ENCODE peak calls at places on chromosome 3, in ten cellular contexts. One of them, this sample, is unnamed.
A peak's percentile ranks its signal among the peaks of the same experiment; 100 is the strongest.

GRCh38 chr3:148614463-148614862 is 83.2 kb upstream of the AGTR1 start:
- DNase-seq in CD8-positive, alpha-beta T cell: no peak
- DNase-seq in fibroblast of lung: no peak
- DNase-seq in Karpas-422: no peak
- DNase-seq in A549: no peak
- DNase-seq in effector memory CD4-positive, alpha-beta T cell: no peak
- DNase-seq in PC-3: no peak
- DNase-seq in cardiac muscle cell: no peak
- DNase-seq in ovary: no peak
- DNase-seq in neuronal stem cell: no peak
- DNase-seq in this sample: no peak

GRCh38 chr3:123148772-123149171 is 53.0 kb upstream of the SEC22A start:
- DNase-seq in effector memory CD4-positive, alpha-beta T cell: no peak
- DNase-seq in neuronal stem cell: no peak
- DNase-seq in fibroblast of lung: no peak
- DNase-seq in PC-3: peak; percentile 14
- DNase-seq in Karpas-422: no peak
- DNase-seq in ovary: no peak
- DNase-seq in cardiac muscle cell: no peak
- DNase-seq in A549: no peak
- DNase-seq in CD8-positive, alpha-beta T cell: no peak
- DNase-seq in this sample: no peak

GRCh38 chr3:49966233-49966942 is 26.4 kb downstream of the RBM6 start:
- DNase-seq in fibroblast of lung: no peak
- DNase-seq in A549: no peak
- DNase-seq in cardiac muscle cell: no peak
- DNase-seq in Karpas-422: no peak
- DNase-seq in neuronal stem cell: no peak
- DNase-seq in CD8-positive, alpha-beta T cell: no peak
- DNase-seq in effector memory CD4-positive, alpha-beta T cell: no peak
- DNase-seq in ovary: no peak
- DNase-seq in PC-3: peak; percentile 14
- DNase-seq in this sample: no peak

GRCh38 chr3:120683671-120684301 is 1.7 kb upstream of the HGD start:
- DNase-seq in fibroblast of lung: no peak
- DNase-seq in CD8-positive, alpha-beta T cell: no peak
- DNase-seq in PC-3: peak; percentile 24
- DNase-seq in cardiac muscle cell: no peak
- DNase-seq in neuronal stem cell: no peak
- DNase-seq in Karpas-422: no peak
- DNase-seq in ovary: no peak
- DNase-seq in effector memory CD4-positive, alpha-beta T cell: no peak
- DNase-seq in A549: no peak
- DNase-seq in this sample: no peak

GRCh38 chr3:178419078-178419477 is 117.2 kb upstream of the KCNMB2 start:
- DNase-seq in neuronal stem cell: no peak
- DNase-seq in effector memory CD4-positive, alpha-beta T cell: no peak
- DNase-seq in fibroblast of lung: no peak
- DNase-seq in A549: no peak
- DNase-seq in cardiac muscle cell: no peak
- DNase-seq in Karpas-422: no peak
- DNase-seq in PC-3: peak; percentile 62
- DNase-seq in ovary: no peak
- DNase-seq in CD8-positive, alpha-beta T cell: no peak
- DNase-seq in this sample: no peak

GRCh38 chr3:107431048-107431297 is 53.7 kb downstream of the CCDC54 start:
- DNase-seq in effector memory CD4-positive, alpha-beta T cell: no peak
- DNase-seq in A549: no peak
- DNase-seq in fibroblast of lung: peak; percentile 17
- DNase-seq in PC-3: no peak
- DNase-seq in CD8-positive, alpha-beta T cell: peak; percentile 2
- DNase-seq in Karpas-422: no peak
- DNase-seq in ovary: peak; percentile 58
- DNase-seq in neuronal stem cell: no peak
- DNase-seq in cardiac muscle cell: no peak
- DNase-seq in this sample: no peak

GRCh38 chr3:184066211-184066610 is 13.4 kb downstream of the HTR3C start:
- DNase-seq in ovary: no peak
- DNase-seq in effector memory CD4-positive, alpha-beta T cell: no peak
- DNase-seq in Karpas-422: no peak
- DNase-seq in fibroblast of lung: no peak
- DNase-seq in neuronal stem cell: no peak
- DNase-seq in CD8-positive, alpha-beta T cell: no peak
- DNase-seq in A549: no peak
- DNase-seq in cardiac muscle cell: no peak
- DNase-seq in PC-3: peak; percentile 29
- DNase-seq in this sample: no peak

GRCh38 chr3:178310833-178311380 is 225.3 kb upstream of the KCNMB2 start:
- DNase-seq in CD8-positive, alpha-beta T cell: no peak
- DNase-seq in PC-3: no peak
- DNase-seq in cardiac muscle cell: no peak
- DNase-seq in effector memory CD4-positive, alpha-beta T cell: no peak
- DNase-seq in A549: no peak
- DNase-seq in fibroblast of lung: no peak
- DNase-seq in neuronal stem cell: peak; percentile 2
- DNase-seq in ovary: no peak
- DNase-seq in Karpas-422: no peak
- DNase-seq in this sample: no peak

GRCh38 chr3:194043516-194043915 is 92.4 kb upstream of the HES1 start:
- DNase-seq in Karpas-422: no peak
- DNase-seq in neuronal stem cell: no peak
- DNase-seq in ovary: no peak
- DNase-seq in effector memory CD4-positive, alpha-beta T cell: no peak
- DNase-seq in A549: no peak
- DNase-seq in cardiac muscle cell: no peak
- DNase-seq in CD8-positive, alpha-beta T cell: no peak
- DNase-seq in fibroblast of lung: peak; percentile 21
- DNase-seq in PC-3: peak; percentile 38
- DNase-seq in this sample: no peak

GRCh38 chr3:74267583-74268184 is 346.8 kb downstream of the CNTN3 start:
- DNase-seq in PC-3: peak; percentile 52
- DNase-seq in Karpas-422: peak; percentile 67
- DNase-seq in A549: peak; percentile 1
- DNase-seq in fibroblast of lung: peak; percentile 81
- DNase-seq in CD8-positive, alpha-beta T cell: no peak
- DNase-seq in ovary: peak; percentile 19
- DNase-seq in cardiac muscle cell: peak; percentile 79
- DNase-seq in effector memory CD4-positive, alpha-beta T cell: no peak
- DNase-seq in neuronal stem cell: peak; percentile 46
- DNase-seq in this sample: peak; percentile 40

GRCh38 chr3:14988988-14989394 is 41.6 kb downstream of the NR2C2 start:
- DNase-seq in fibroblast of lung: no peak
- DNase-seq in PC-3: peak; percentile 13
- DNase-seq in CD8-positive, alpha-beta T cell: no peak
- DNase-seq in Karpas-422: peak; percentile 94
- DNase-seq in effector memory CD4-positive, alpha-beta T cell: no peak
- DNase-seq in cardiac muscle cell: peak; percentile 7
- DNase-seq in A549: peak; percentile 19
- DNase-seq in ovary: no peak
- DNase-seq in neuronal stem cell: no peak
- DNase-seq in this sample: no peak

DNA sequence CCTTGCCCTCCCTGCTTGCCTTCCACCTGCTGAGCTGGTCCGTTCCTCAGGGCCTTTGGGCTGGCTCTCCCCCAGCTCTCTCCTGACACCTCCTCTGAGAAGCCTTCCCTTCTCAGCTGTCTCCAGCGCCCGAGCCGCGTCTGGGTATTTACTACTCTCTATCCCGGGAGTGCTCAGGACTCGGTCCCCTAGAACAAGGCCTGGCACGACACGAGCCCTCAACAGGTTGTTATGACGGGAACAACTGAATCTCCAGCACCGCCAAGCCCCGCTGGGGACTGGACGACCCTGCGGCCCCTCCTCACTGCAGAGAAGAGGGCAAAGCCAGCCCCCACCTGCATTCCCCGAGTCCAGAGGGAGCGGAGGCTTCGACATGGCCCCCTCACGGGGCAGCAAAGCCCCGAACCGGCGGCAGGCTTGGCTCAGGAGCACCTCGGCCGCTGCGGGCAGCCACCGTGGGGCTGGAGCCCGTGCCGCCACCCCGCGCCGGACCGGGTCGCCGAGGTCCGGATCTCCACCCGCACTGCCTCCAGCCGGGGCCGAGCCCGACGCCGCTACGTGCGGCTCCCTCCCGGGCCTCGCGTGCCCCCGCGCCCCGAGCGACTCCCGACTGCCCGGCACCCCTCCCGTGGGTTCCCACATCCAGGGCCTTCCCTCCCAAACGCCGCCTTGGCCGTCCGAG is 792 bp downstream of the TPRA1 start:
- DNase-seq in cardiac muscle cell: peak; percentile 28
- DNase-seq in PC-3: peak; percentile 19
- DNase-seq in CD8-positive, alpha-beta T cell: no peak
- DNase-seq in A549: no peak
- DNase-seq in neuronal stem cell: no peak
- DNase-seq in effector memory CD4-positive, alpha-beta T cell: no peak
- DNase-seq in fibroblast of lung: no peak
- DNase-seq in Karpas-422: peak; percentile 61
- DNase-seq in ovary: peak; percentile 25
- DNase-seq in this sample: peak; percentile 64
- H3K27ac ChIP-seq in cardiac muscle cell: peak overlapping the region; percentile 97
- H3K27ac ChIP-seq in PC-3: peak overlapping the region; percentile 84
- H3K27ac ChIP-seq in CD8-positive, alpha-beta T cell: peak overlapping the region; percentile 68
- H3K27ac ChIP-seq in A549: peak overlapping the region; percentile 96
- H3K27ac ChIP-seq in neuronal stem cell: no peak overlapping the region
- H3K27ac ChIP-seq in effector memory CD4-positive, alpha-beta T cell: peak overlapping the region; percentile 70
- H3K27ac ChIP-seq in fibroblast of lung: peak overlapping the region; percentile 78
- H3K27ac ChIP-seq in Karpas-422: peak overlapping the region; percentile 44
- H3K27ac ChIP-seq in ovary: peak overlapping the region; percentile 80
- H3K27ac ChIP-seq in this sample: peak overlapping the region; percentile 86

DNA sequence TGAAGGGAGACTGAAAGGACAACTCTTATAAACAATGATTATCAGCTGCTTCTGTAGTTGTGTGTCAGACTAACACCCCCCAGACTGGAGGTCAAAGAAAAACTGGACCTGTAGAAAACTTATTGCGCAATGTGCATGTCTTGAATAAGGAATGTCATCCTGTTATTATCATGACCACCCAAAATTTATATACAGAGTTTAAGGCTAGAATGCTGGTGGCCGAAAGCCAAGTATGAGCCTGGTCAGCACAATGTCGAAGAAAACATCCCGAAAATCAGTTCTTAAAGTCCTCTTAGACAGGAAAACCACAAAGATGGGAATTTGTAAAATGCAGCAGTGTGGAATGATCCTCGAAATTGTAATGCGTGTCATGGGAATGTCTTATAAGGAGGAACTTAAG is 29.3 kb downstream of the RFTN1 start:
- DNase-seq in CD8-positive, alpha-beta T cell: no peak
- DNase-seq in A549: no peak
- DNase-seq in PC-3: no peak
- DNase-seq in cardiac muscle cell: no peak
- DNase-seq in effector memory CD4-positive, alpha-beta T cell: no peak
- DNase-seq in fibroblast of lung: peak; percentile 98
- DNase-seq in neuronal stem cell: no peak
- DNase-seq in ovary: peak; percentile 64
- DNase-seq in Karpas-422: no peak
- DNase-seq in this sample: no peak
- H3K4me1 ChIP-seq in CD8-positive, alpha-beta T cell: peaks cover 38% of the 10 kb centered on the region
- H3K4me1 ChIP-seq in A549: peaks cover 44% of the 10 kb centered on the region
- H3K4me1 ChIP-seq in PC-3: peaks cover 8% of the 10 kb centered on the region
- H3K4me1 ChIP-seq in cardiac muscle cell: peaks cover 10% of the 10 kb centered on the region
- H3K4me1 ChIP-seq in effector memory CD4-positive, alpha-beta T cell: peaks cover 25% of the 10 kb centered on the region
- H3K4me1 ChIP-seq in fibroblast of lung: peaks cover 24% of the 10 kb centered on the region
- H3K4me1 ChIP-seq in neuronal stem cell: peaks cover 2% of the 10 kb centered on the region
- H3K4me1 ChIP-seq in ovary: peaks cover 17% of the 10 kb centered on the region
- H3K4me1 ChIP-seq in Karpas-422: peaks cover 99% of the 10 kb centered on the region
- H3K4me1 ChIP-seq in this sample: peaks cover 4% of the 10 kb centered on the region

DNA sequence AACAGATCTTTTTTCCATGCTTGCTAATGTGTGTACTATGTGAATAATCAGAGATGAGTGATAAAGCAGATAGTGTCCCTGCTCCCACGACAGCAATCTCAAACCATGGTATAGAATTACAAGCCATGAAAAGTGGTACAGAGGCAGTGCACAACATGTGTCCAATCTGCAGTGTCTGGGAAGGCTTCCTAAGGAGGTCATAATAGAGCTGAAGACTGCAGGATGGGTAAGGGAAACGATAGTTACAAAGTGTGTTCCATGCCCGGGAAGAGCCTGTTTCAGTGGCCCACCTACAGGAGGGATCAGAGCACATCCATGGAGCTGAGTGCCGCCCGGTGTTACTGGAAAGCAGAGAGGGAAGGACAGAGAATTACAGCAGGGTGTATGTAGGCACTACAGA is 48.9 kb downstream of the PAK2 start:
- DNase-seq in neuronal stem cell: no peak
- DNase-seq in A549: no peak
- DNase-seq in fibroblast of lung: no peak
- DNase-seq in Karpas-422: no peak
- DNase-seq in ovary: no peak
- DNase-seq in effector memory CD4-positive, alpha-beta T cell: no peak
- DNase-seq in CD8-positive, alpha-beta T cell: no peak
- DNase-seq in PC-3: no peak
- DNase-seq in cardiac muscle cell: no peak
- DNase-seq in this sample: no peak
- H3K9me3 ChIP-seq in neuronal stem cell: peaks cover 29% of the 10 kb centered on the region
- H3K9me3 ChIP-seq in A549: no peaks in the 10 kb centered on the region
- H3K9me3 ChIP-seq in fibroblast of lung: no peaks in the 10 kb centered on the region
- H3K9me3 ChIP-seq in Karpas-422: peaks cover 19% of the 10 kb centered on the region
- H3K9me3 ChIP-seq in ovary: no peaks in the 10 kb centered on the region
- H3K9me3 ChIP-seq in effector memory CD4-positive, alpha-beta T cell: no peaks in the 10 kb centered on the region
- H3K9me3 ChIP-seq in CD8-positive, alpha-beta T cell: no peaks in the 10 kb centered on the region
- H3K9me3 ChIP-seq in PC-3: no peaks in the 10 kb centered on the region
- H3K9me3 ChIP-seq in cardiac muscle cell: no peaks in the 10 kb centered on the region
- H3K9me3 ChIP-seq in this sample: no peaks in the 10 kb centered on the region

GRCh38 chr3:8581373-8581772 is 63.2 kb downstream of the SSUH2 start:
- DNase-seq in cardiac muscle cell: no peak
- DNase-seq in CD8-positive, alpha-beta T cell: no peak
- DNase-seq in fibroblast of lung: no peak
- DNase-seq in A549: no peak
- DNase-seq in Karpas-422: no peak
- DNase-seq in ovary: no peak
- DNase-seq in neuronal stem cell: no peak
- DNase-seq in PC-3: no peak
- DNase-seq in effector memory CD4-positive, alpha-beta T cell: no peak
- DNase-seq in this sample: no peak

GRCh38 chr3:8576841-8577553 is 67.6 kb downstream of the SSUH2 start:
- DNase-seq in fibroblast of lung: peak; percentile 97
- DNase-seq in A549: no peak
- DNase-seq in Karpas-422: no peak
- DNase-seq in PC-3: no peak
- DNase-seq in cardiac muscle cell: no peak
- DNase-seq in effector memory CD4-positive, alpha-beta T cell: no peak
- DNase-seq in ovary: no peak
- DNase-seq in neuronal stem cell: no peak
- DNase-seq in CD8-positive, alpha-beta T cell: no peak
- DNase-seq in this sample: no peak

GRCh38 chr3:8578282-8578681 is 66.3 kb downstream of the SSUH2 start:
- DNase-seq in fibroblast of lung: no peak
- DNase-seq in neuronal stem cell: no peak
- DNase-seq in Karpas-422: no peak
- DNase-seq in effector memory CD4-positive, alpha-beta T cell: no peak
- DNase-seq in PC-3: no peak
- DNase-seq in A549: no peak
- DNase-seq in CD8-positive, alpha-beta T cell: no peak
- DNase-seq in cardiac muscle cell: no peak
- DNase-seq in ovary: no peak
- DNase-seq in this sample: no peak

GRCh38 chr3:8579943-8580342 is 64.7 kb downstream of the SSUH2 start:
- DNase-seq in neuronal stem cell: no peak
- DNase-seq in PC-3: no peak
- DNase-seq in CD8-positive, alpha-beta T cell: no peak
- DNase-seq in ovary: no peak
- DNase-seq in cardiac muscle cell: no peak
- DNase-seq in effector memory CD4-positive, alpha-beta T cell: no peak
- DNase-seq in Karpas-422: no peak
- DNase-seq in A549: no peak
- DNase-seq in fibroblast of lung: no peak
- DNase-seq in this sample: no peak

GRCh38 chr3:8579101-8579500 is 65.5 kb downstream of the SSUH2 start:
- DNase-seq in neuronal stem cell: no peak
- DNase-seq in CD8-positive, alpha-beta T cell: no peak
- DNase-seq in A549: no peak
- DNase-seq in Karpas-422: no peak
- DNase-seq in fibroblast of lung: no peak
- DNase-seq in PC-3: no peak
- DNase-seq in cardiac muscle cell: no peak
- DNase-seq in effector memory CD4-positive, alpha-beta T cell: no peak
- DNase-seq in ovary: no peak
- DNase-seq in this sample: no peak
- H3K27ac ChIP-seq in neuronal stem cell: no peak overlapping the region
- H3K27ac ChIP-seq in CD8-positive, alpha-beta T cell: no peak overlapping the region
- H3K27ac ChIP-seq in A549: no peak overlapping the region
- H3K27ac ChIP-seq in Karpas-422: no peak overlapping the region
- H3K27ac ChIP-seq in fibroblast of lung: no peak overlapping the region
- H3K27ac ChIP-seq in PC-3: no peak overlapping the region
- H3K27ac ChIP-seq in cardiac muscle cell: no peak overlapping the region
- H3K27ac ChIP-seq in effector memory CD4-positive, alpha-beta T cell: no peak overlapping the region
- H3K27ac ChIP-seq in ovary: no peak overlapping the region
- H3K27ac ChIP-seq in this sample: peak overlapping the region; percentile 52

This sample was measured in aorta.